ENCODE peak calls at places on chromosomes 3 and 15, in five cellular contexts. S is right lobe of liver, M is heart left ventricle, F is HFF-Myc, K is cardiac muscle cell. B is an unnamed sample.

GRCh38 chr3:110881069-110881468 is 190.5 kb upstream of the NECTIN3 start:
- DNase-seq in S (peak), M (peak), F (no peak), K (peak), B (peak)

GRCh38 chr3:79957066-79957465 is 189.3 kb upstream of the ROBO1 start:
- DNase-seq in S (no peak), M (no peak), F (no peak), K (no peak), B (peak)

GRCh38 chr3:101311676-101312075 is 8.7 kb downstream of the IMPG2 start:
- DNase-seq in S (no peak), M (no peak), F (no peak), K (no peak), B (no peak)

GRCh38 chr3:142366434-142366833 is 81.4 kb downstream of the XRN1 start:
- DNase-seq in S (no peak), M (no peak), F (no peak), K (no peak), B (no peak)

GRCh38 chr3:71016141-71016845 is 567.2 kb downstream of the FOXP1 start:
- DNase-seq in S (no peak), M (no peak), F (no peak), K (no peak), B (no peak)

GRCh38 chr3:3800685-3801509 is 1.7 kb downstream of the LRRN1 start:
- DNase-seq in S (peak), M (peak), F (no peak), K (peak), B (no peak)

GRCh38 chr15:58513681-58514336 is 82.0 kb downstream of the LIPC start:
- DNase-seq in S (no peak), M (no peak), F (no peak), K (no peak), B (no peak)

GRCh38 chr3:101778385-101779046 is 495 bp upstream of the NXPE3 start:
- DNase-seq in S (no peak), M (no peak), F (no peak), K (no peak), B (no peak)

GRCh38 chr3:65603631-65604030 is 435.1 kb downstream of the MAGI1 start:
- DNase-seq in S (no peak), M (no peak), F (no peak), K (no peak), B (no peak)

GRCh38 chr3:119500265-119500664 is 1.9 kb downstream of the TIMMDC1 start:
- DNase-seq in S (no peak), M (no peak), F (no peak), K (no peak), B (no peak)

GRCh38 chr3:20930034-20930433 is 744.0 kb upstream of the SGO1 start:
- DNase-seq in S (no peak), M (no peak), F (peak), K (peak), B (no peak)

GRCh38 chr3:126540946-126541627 is 17.1 kb downstream of the CHST13 start:
- DNase-seq in S (peak), M (peak), F (no peak), K (no peak), B (no peak)

GRCh38 chr15:66515901-66516322 is 10.8 kb downstream of the ZWILCH start:
- DNase-seq in S (no peak), M (no peak), F (no peak), K (no peak), B (no peak)

GRCh38 chr15:57525581-57525980 is 66.1 kb upstream of the MYZAP start:
- DNase-seq in S (no peak), M (no peak), F (no peak), K (no peak), B (no peak)

GRCh38 chr3:146421814-146422748 is 47.3 kb downstream of the PLSCR2 start:
- DNase-seq in S (no peak), M (no peak), F (no peak), K (no peak), B (peak)

DNA sequence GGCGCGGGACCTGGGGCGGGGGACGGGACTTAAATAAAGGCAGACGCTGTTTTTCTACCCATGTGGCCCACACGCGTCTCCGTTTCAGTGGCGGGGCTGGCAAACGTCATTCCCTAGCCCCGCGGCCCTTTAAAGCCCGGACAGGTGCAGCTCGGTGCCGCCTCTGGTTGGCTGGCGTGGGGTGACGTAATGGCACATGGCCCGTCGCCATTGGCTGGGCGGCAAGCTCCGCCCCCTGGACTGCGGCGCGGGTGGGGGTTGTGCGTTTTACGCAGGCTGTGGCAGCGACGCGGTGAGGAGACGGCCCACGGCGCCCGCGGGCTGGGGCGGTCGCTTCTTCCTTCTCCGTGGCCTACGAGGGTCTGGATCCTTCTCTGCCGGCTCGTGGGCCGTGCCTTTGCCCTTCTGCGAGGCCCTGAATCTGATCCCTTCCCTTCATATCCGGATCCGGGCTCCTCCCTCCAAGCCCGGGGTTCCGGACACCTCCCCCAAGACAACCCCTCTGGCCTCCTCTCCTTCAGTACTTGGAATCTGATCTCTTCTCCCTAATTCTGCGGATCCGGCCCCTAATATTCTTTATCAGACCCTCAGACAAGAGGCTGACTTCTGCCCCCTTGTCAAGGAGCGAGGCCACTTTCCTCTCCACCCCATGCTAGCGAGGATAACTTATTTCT is at the start of gene CRELD1:
- DNase-seq in S (peak), M (peak), F (peak), K (peak), B (peak)
- TF ChIP-seq CTCF in S (no peak), M (no peak), F (no peak), K (no peak), B (no peak)

GRCh38 chr3:157078131-157078835 is 81.7 kb downstream of the CCNL1 start:
- DNase-seq in S (no peak), M (no peak), F (no peak), K (no peak), B (no peak)
- H3K4me3 ChIP-seq in S (no peak), M (no peak), F (no peak), K (no peak), B (no peak)

GRCh38 chr15:88619796-88620195 is 1.3 kb upstream of the AEN start:
- DNase-seq in S (no peak), M (no peak), F (no peak), K (no peak), B (no peak)

GRCh38 chr15:88622605-88622975 is 1.4 kb downstream of the AEN start:
- DNase-seq in S (no peak), M (no peak), F (no peak), K (no peak), B (no peak)

GRCh38 chr15:88621789-88622604 is 857 bp downstream of the AEN start:
- DNase-seq in S (no peak), M (no peak), F (no peak), K (peak), B (no peak)

GRCh38 chr15:88623061-88623460 is 1.9 kb downstream of the AEN start:
- DNase-seq in S (no peak), M (no peak), F (peak), K (no peak), B (peak)

DNA sequence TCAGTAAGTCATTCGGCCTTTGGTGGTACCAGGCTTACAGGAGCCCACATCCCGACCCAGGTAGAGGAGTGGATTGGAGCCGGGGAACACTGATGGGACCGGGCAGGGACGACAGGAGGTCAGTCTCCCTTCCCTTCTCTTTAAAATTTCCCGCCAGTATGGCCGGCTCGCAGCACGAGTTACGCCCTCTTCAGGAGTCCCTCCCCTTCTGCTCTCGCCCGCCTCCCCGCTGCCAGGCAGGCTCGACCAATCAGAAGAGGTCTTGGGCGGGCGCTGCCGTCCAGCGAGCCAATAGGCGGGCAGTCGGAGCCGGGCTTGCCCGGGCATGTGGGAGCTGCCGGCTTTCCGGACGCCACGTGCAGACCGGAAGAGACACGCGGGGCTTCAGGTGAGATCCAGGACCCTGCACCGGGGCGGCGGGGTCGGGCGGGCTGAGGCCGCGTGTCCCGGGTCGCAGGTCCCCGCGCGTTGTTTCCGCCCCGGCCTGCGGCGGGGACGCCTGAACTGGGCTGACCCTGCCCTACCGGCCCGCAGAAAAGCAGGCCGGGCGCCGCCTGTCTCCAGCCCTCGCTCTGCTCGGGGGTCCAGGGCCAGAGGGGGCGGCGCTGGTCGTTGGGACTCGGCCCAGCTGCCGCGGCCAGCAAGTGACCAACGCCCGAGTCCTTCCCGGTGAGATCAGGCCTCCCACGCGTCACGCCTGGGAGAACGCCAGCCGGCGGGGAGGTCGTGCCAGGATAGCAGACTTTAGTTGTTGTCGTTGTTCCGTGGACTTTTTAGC is at the start of gene AEN:
- DNase-seq in S (peak), M (peak), F (peak), K (peak), B (peak)
- TF ChIP-seq CTCF in S (peak), M (no peak), F (no peak), K (no peak), B (no peak)

GRCh38 chr3:136659253-136659652 is 92.9 kb downstream of the STAG1 start:
- DNase-seq in S (no peak), M (no peak), F (peak), K (peak), B (peak)
- H3K4me3 ChIP-seq in S (no peak), M (no peak), F (no peak), K (no peak), B (no peak)

DNA sequence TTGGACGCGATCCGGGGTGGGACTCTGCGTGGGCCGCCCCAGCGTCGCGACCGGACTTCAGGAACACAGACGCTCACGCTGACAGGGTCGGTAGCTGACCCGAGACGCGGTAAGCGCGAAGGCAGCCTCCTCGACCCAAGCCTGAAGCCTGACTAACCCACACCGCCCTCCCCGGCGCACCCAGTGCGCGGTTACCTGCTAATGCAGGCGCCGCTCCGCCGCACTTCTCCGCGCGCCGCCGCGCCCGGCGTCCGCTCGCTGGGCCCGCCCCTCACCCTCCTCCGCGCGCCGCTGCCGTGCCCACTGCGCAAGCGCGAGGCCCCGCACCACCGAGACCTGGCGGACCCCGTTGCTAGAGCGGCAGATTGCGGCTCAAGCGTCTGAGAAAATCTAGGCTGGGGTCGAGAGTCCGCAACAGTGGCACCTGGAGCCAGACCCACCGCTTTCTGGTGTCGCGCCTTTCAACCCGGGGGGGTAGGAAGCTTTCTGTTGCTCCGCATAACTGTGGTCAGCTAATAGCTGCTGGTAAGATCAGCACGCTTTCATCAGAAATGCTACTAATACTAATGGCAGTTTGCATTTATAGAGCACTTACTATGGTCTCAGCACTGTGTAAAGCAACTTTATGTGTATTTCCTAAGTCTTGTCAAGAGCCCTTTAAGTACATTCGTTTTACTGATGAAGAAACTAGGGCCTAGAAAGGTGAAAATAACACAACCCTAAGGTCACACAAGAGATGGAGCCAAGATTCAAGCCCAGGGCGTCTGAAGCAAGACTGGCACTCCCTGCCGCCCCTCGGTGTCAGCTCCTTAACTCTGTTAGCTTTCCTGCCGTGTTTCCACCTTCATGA is at the start of gene TBCCD1:
- DNase-seq in S (peak), M (peak), F (peak), K (peak), B (peak)
- TF ChIP-seq CTCF in S (no peak), M (no peak), F (no peak), K (no peak), B (no peak)

B was measured in astrocyte of the cerebellum.